ENCODE peak calls at places on chromosomes 16 and 17, in six cellular contexts. One of them, this sample, is unnamed.

GRCh38 chr17:2926019-2926650 is 129.9 kb downstream of the RAP1GAP2 start:
- DNase-seq in activated naive CD4-positive, alpha-beta T cell treated with anti-CD3 and anti-CD28 coated beads, Interleukin-2, amount 10 ng/mL, durations not matched to agents 7 days and 5 days: no peak
- DNase-seq in progenitor cell of endocrine pancreas: no peak
- DNase-seq in cortex of kidney: no peak
- DNase-seq in ELF-1: peak; percentile 49
- DNase-seq in heart right ventricle: no peak
- DNase-seq in this sample: no peak

GRCh38 chr17:71423871-71424546 is 696.8 kb upstream of the SOX9 start:
- DNase-seq in activated naive CD4-positive, alpha-beta T cell treated with anti-CD3 and anti-CD28 coated beads, Interleukin-2, amount 10 ng/mL, durations not matched to agents 7 days and 5 days: no peak
- DNase-seq in progenitor cell of endocrine pancreas: no peak
- DNase-seq in cortex of kidney: no peak
- DNase-seq in ELF-1: no peak
- DNase-seq in heart right ventricle: no peak
- DNase-seq in this sample: no peak

GRCh38 chr16:12084436-12084835 is 107.9 kb downstream of the SNX29 start:
- DNase-seq in activated naive CD4-positive, alpha-beta T cell treated with anti-CD3 and anti-CD28 coated beads, Interleukin-2, amount 10 ng/mL, durations not matched to agents 7 days and 5 days: no peak
- DNase-seq in progenitor cell of endocrine pancreas: no peak
- DNase-seq in cortex of kidney: no peak
- DNase-seq in ELF-1: no peak
- DNase-seq in heart right ventricle: no peak
- DNase-seq in this sample: no peak

GRCh38 chr16:88941933-88942909 is 34.8 kb downstream of the CBFA2T3 start:
- DNase-seq in activated naive CD4-positive, alpha-beta T cell treated with anti-CD3 and anti-CD28 coated beads, Interleukin-2, amount 10 ng/mL, durations not matched to agents 7 days and 5 days: peak; percentile 66
- DNase-seq in progenitor cell of endocrine pancreas: peak; percentile 71
- DNase-seq in cortex of kidney: no peak
- DNase-seq in ELF-1: peak; percentile 60
- DNase-seq in heart right ventricle: peak; percentile 48
- DNase-seq in this sample: peak; percentile 35

GRCh38 chr16:3946604-3947180 is 66.2 kb upstream of the CREBBP start:
- DNase-seq in activated naive CD4-positive, alpha-beta T cell treated with anti-CD3 and anti-CD28 coated beads, Interleukin-2, amount 10 ng/mL, durations not matched to agents 7 days and 5 days: no peak
- DNase-seq in progenitor cell of endocrine pancreas: no peak
- DNase-seq in cortex of kidney: no peak
- DNase-seq in ELF-1: no peak
- DNase-seq in heart right ventricle: no peak
- DNase-seq in this sample: no peak

GRCh38 chr16:67884684-67885083 is at the start of gene NRN1L:
- DNase-seq in activated naive CD4-positive, alpha-beta T cell treated with anti-CD3 and anti-CD28 coated beads, Interleukin-2, amount 10 ng/mL, durations not matched to agents 7 days and 5 days: no peak
- DNase-seq in progenitor cell of endocrine pancreas: peak; percentile 34
- DNase-seq in cortex of kidney: peak; percentile 27
- DNase-seq in ELF-1: peak; percentile 97
- DNase-seq in heart right ventricle: peak; percentile 91
- DNase-seq in this sample: peak; percentile 93

GRCh38 chr16:67672306-67672705 is 5.7 kb downstream of the C16orf86 start:
- DNase-seq in activated naive CD4-positive, alpha-beta T cell treated with anti-CD3 and anti-CD28 coated beads, Interleukin-2, amount 10 ng/mL, durations not matched to agents 7 days and 5 days: no peak
- DNase-seq in progenitor cell of endocrine pancreas: no peak
- DNase-seq in cortex of kidney: no peak
- DNase-seq in ELF-1: no peak
- DNase-seq in heart right ventricle: no peak
- DNase-seq in this sample: no peak

GRCh38 chr16:11063432-11064201 is 119.3 kb downstream of the CLEC16A start:
- DNase-seq in activated naive CD4-positive, alpha-beta T cell treated with anti-CD3 and anti-CD28 coated beads, Interleukin-2, amount 10 ng/mL, durations not matched to agents 7 days and 5 days: no peak
- DNase-seq in progenitor cell of endocrine pancreas: no peak
- DNase-seq in cortex of kidney: no peak
- DNase-seq in ELF-1: no peak
- DNase-seq in heart right ventricle: no peak
- DNase-seq in this sample: no peak

GRCh38 chr17:40450175-40450574 is 6.9 kb downstream of the IGFBP4 start:
- DNase-seq in activated naive CD4-positive, alpha-beta T cell treated with anti-CD3 and anti-CD28 coated beads, Interleukin-2, amount 10 ng/mL, durations not matched to agents 7 days and 5 days: peak; percentile 62
- DNase-seq in progenitor cell of endocrine pancreas: no peak
- DNase-seq in cortex of kidney: no peak
- DNase-seq in ELF-1: peak; percentile 60
- DNase-seq in heart right ventricle: no peak
- DNase-seq in this sample: peak; percentile 65

GRCh38 chr16:84266451-84266850 is 26.6 kb upstream of the KCNG4 start:
- DNase-seq in activated naive CD4-positive, alpha-beta T cell treated with anti-CD3 and anti-CD28 coated beads, Interleukin-2, amount 10 ng/mL, durations not matched to agents 7 days and 5 days: peak; percentile 35
- DNase-seq in progenitor cell of endocrine pancreas: no peak
- DNase-seq in cortex of kidney: no peak
- DNase-seq in ELF-1: peak; percentile 88
- DNase-seq in heart right ventricle: peak; percentile 30
- DNase-seq in this sample: peak; percentile 78

GRCh38 chr16:47016700-47017133 is 43.2 kb upstream of the DNAJA2 start:
- DNase-seq in activated naive CD4-positive, alpha-beta T cell treated with anti-CD3 and anti-CD28 coated beads, Interleukin-2, amount 10 ng/mL, durations not matched to agents 7 days and 5 days: peak; percentile 34
- DNase-seq in progenitor cell of endocrine pancreas: no peak
- DNase-seq in cortex of kidney: no peak
- DNase-seq in ELF-1: no peak
- DNase-seq in heart right ventricle: no peak
- DNase-seq in this sample: no peak

GRCh38 chr16:54507091-54507490 is 220.5 kb upstream of the IRX3 start:
- DNase-seq in activated naive CD4-positive, alpha-beta T cell treated with anti-CD3 and anti-CD28 coated beads, Interleukin-2, amount 10 ng/mL, durations not matched to agents 7 days and 5 days: no peak
- DNase-seq in progenitor cell of endocrine pancreas: no peak
- DNase-seq in cortex of kidney: no peak
- DNase-seq in ELF-1: no peak
- DNase-seq in heart right ventricle: no peak
- DNase-seq in this sample: no peak

GRCh38 chr16:68737046-68737729 is at the start of gene CDH1:
- DNase-seq in activated naive CD4-positive, alpha-beta T cell treated with anti-CD3 and anti-CD28 coated beads, Interleukin-2, amount 10 ng/mL, durations not matched to agents 7 days and 5 days: peak; percentile 53
- DNase-seq in progenitor cell of endocrine pancreas: peak; percentile 94
- DNase-seq in cortex of kidney: no peak
- DNase-seq in ELF-1: peak; percentile 92
- DNase-seq in heart right ventricle: no peak
- DNase-seq in this sample: no peak